ENCODE peak calls at places on chromosomes 11 and 22, in four cellular contexts. One of them, this sample, is unnamed.

GRCh38 chr11:125451400-125452124 is 44.5 kb downstream of the FEZ1 start:
- DNase-seq in cardiac muscle cell: peak
- DNase-seq in activated gamma-delta T cell treated with anti-CD3 and anti-CD28 coated beads, Interleukin-2, amount 50 U/mL, for 16 hours: no peak
- DNase-seq in T-helper 1 cell: no peak
- DNase-seq in this sample: no peak

GRCh38 chr11:122696662-122697061 is 41.1 kb downstream of the UBASH3B start:
- DNase-seq in cardiac muscle cell: no peak
- DNase-seq in T-helper 1 cell: peak
- DNase-seq in activated gamma-delta T cell treated with anti-CD3 and anti-CD28 coated beads, Interleukin-2, amount 50 U/mL, for 16 hours: peak
- DNase-seq in this sample: no peak

GRCh38 chr11:9672288-9672916 is 8.5 kb downstream of the SWAP70 start:
- DNase-seq in activated gamma-delta T cell treated with anti-CD3 and anti-CD28 coated beads, Interleukin-2, amount 50 U/mL, for 16 hours: no peak
- DNase-seq in T-helper 1 cell: no peak
- DNase-seq in cardiac muscle cell: no peak
- DNase-seq in this sample: no peak

GRCh38 chr22:42816339-42816738 is 40.7 kb downstream of the ARFGAP3 start:
- DNase-seq in T-helper 1 cell: no peak
- DNase-seq in activated gamma-delta T cell treated with anti-CD3 and anti-CD28 coated beads, Interleukin-2, amount 50 U/mL, for 16 hours: no peak
- DNase-seq in cardiac muscle cell: no peak
- DNase-seq in this sample: no peak

GRCh38 chr11:61045271-61045670 is 57.0 kb upstream of the CD5 start:
- DNase-seq in activated gamma-delta T cell treated with anti-CD3 and anti-CD28 coated beads, Interleukin-2, amount 50 U/mL, for 16 hours: no peak
- DNase-seq in cardiac muscle cell: no peak
- DNase-seq in T-helper 1 cell: no peak
- DNase-seq in this sample: no peak

GRCh38 chr11:19091366-19091765 is 25.6 kb upstream of the ZDHHC13 start:
- DNase-seq in activated gamma-delta T cell treated with anti-CD3 and anti-CD28 coated beads, Interleukin-2, amount 50 U/mL, for 16 hours: no peak
- DNase-seq in T-helper 1 cell: no peak
- DNase-seq in cardiac muscle cell: no peak
- DNase-seq in this sample: no peak

GRCh38 chr22:43471186-43471585 is 59.4 kb downstream of the MPPED1 start:
- DNase-seq in activated gamma-delta T cell treated with anti-CD3 and anti-CD28 coated beads, Interleukin-2, amount 50 U/mL, for 16 hours: no peak
- DNase-seq in cardiac muscle cell: no peak
- DNase-seq in T-helper 1 cell: no peak
- DNase-seq in this sample: no peak

GRCh38 chr11:116217006-116217405 is 555.8 kb downstream of the BUD13 start:
- DNase-seq in T-helper 1 cell: no peak
- DNase-seq in activated gamma-delta T cell treated with anti-CD3 and anti-CD28 coated beads, Interleukin-2, amount 50 U/mL, for 16 hours: no peak
- DNase-seq in cardiac muscle cell: peak
- DNase-seq in this sample: no peak

GRCh38 chr11:18457435-18457834 is 1.8 kb downstream of the LDHAL6A start:
- DNase-seq in activated gamma-delta T cell treated with anti-CD3 and anti-CD28 coated beads, Interleukin-2, amount 50 U/mL, for 16 hours: no peak
- DNase-seq in T-helper 1 cell: no peak
- DNase-seq in cardiac muscle cell: peak
- DNase-seq in this sample: no peak

GRCh38 chr11:124751391-124751740 is 689 bp downstream of the VSIG2 start:
- DNase-seq in T-helper 1 cell: no peak
- DNase-seq in cardiac muscle cell: no peak
- DNase-seq in activated gamma-delta T cell treated with anti-CD3 and anti-CD28 coated beads, Interleukin-2, amount 50 U/mL, for 16 hours: no peak
- DNase-seq in this sample: no peak

GRCh38 chr11:3996651-3997050 is 97.9 kb upstream of the RRM1 start:
- DNase-seq in T-helper 1 cell: no peak
- DNase-seq in activated gamma-delta T cell treated with anti-CD3 and anti-CD28 coated beads, Interleukin-2, amount 50 U/mL, for 16 hours: no peak
- DNase-seq in cardiac muscle cell: no peak
- DNase-seq in this sample: no peak

GRCh38 chr11:70405679-70406395 is 7.5 kb downstream of the CTTN start:
- DNase-seq in cardiac muscle cell: no peak
- DNase-seq in T-helper 1 cell: no peak
- DNase-seq in activated gamma-delta T cell treated with anti-CD3 and anti-CD28 coated beads, Interleukin-2, amount 50 U/mL, for 16 hours: no peak
- DNase-seq in this sample: no peak

GRCh38 chr11:111379500-111380136 is 543 bp upstream of the POU2AF1 start:
- DNase-seq in T-helper 1 cell: no peak
- DNase-seq in activated gamma-delta T cell treated with anti-CD3 and anti-CD28 coated beads, Interleukin-2, amount 50 U/mL, for 16 hours: no peak
- DNase-seq in cardiac muscle cell: no peak
- DNase-seq in this sample: no peak

GRCh38 chr11:90373971-90374370 is 151.1 kb upstream of the CHORDC1 start:
- DNase-seq in T-helper 1 cell: no peak
- DNase-seq in cardiac muscle cell: no peak
- DNase-seq in activated gamma-delta T cell treated with anti-CD3 and anti-CD28 coated beads, Interleukin-2, amount 50 U/mL, for 16 hours: no peak
- DNase-seq in this sample: no peak

GRCh38 chr11:34331736-34332135 is 26.1 kb downstream of the ABTB2 start:
- DNase-seq in T-helper 1 cell: no peak
- DNase-seq in cardiac muscle cell: no peak
- DNase-seq in activated gamma-delta T cell treated with anti-CD3 and anti-CD28 coated beads, Interleukin-2, amount 50 U/mL, for 16 hours: no peak
- DNase-seq in this sample: no peak

GRCh38 chr22:47292546-47293320 is 530.3 kb downstream of the TBC1D22A start:
- DNase-seq in cardiac muscle cell: peak
- DNase-seq in T-helper 1 cell: no peak
- DNase-seq in activated gamma-delta T cell treated with anti-CD3 and anti-CD28 coated beads, Interleukin-2, amount 50 U/mL, for 16 hours: no peak
- DNase-seq in this sample: peak

GRCh38 chr11:119316017-119316728 is 757 bp downstream of the MCAM start:
- DNase-seq in cardiac muscle cell: no peak
- DNase-seq in T-helper 1 cell: no peak
- DNase-seq in activated gamma-delta T cell treated with anti-CD3 and anti-CD28 coated beads, Interleukin-2, amount 50 U/mL, for 16 hours: no peak
- DNase-seq in this sample: no peak

This sample was measured in fibroblast of gingiva.